ENCODE peak calls at places on chromosomes 11 and 22, in five cellular contexts. C is AG09319, E is fibroblast of pulmonary artery, L is body of pancreas, A is GM12865. O is an unnamed sample.

GRCh38 chr11:47179655-47179991 is 2.9 kb upstream of the ARFGAP2 start:
- DNase-seq in A (peak), L (no peak), E (peak), C (no peak), O (no peak)

GRCh38 chr11:134731562-134731961 is 319.5 kb upstream of the B3GAT1 start:
- DNase-seq in L (no peak), E (no peak), C (no peak), A (no peak), O (no peak)

GRCh38 chr11:86548278-86548917 is 124.0 kb downstream of the ME3 start:
- DNase-seq in L (no peak), E (peak), C (peak), A (no peak), O (no peak)

GRCh38 chr22:20749453-20749852 is 24.5 kb upstream of the SERPIND1 start:
- DNase-seq in L (no peak), E (no peak), A (no peak), C (no peak), O (no peak)

GRCh38 chr11:452203-452744 is 2.2 kb downstream of the PTDSS2 start:
- DNase-seq in L (no peak), C (no peak), A (no peak), E (no peak), O (no peak)

GRCh38 chr22:41576877-41577276 is 12.8 kb downstream of the PMM1 start:
- DNase-seq in E (peak), C (no peak), A (peak), L (peak), O (no peak)

GRCh38 chr11:78539566-78539965 is 35.1 kb downstream of the NARS2 start:
- DNase-seq in C (no peak), E (peak), A (no peak), L (no peak), O (no peak)

GRCh38 chr11:71397328-71397860 is 50.8 kb downstream of the DHCR7 start:
- DNase-seq in L (no peak), E (no peak), A (no peak), C (no peak), O (no peak)

GRCh38 chr11:1120532-1121342 is 37.0 kb upstream of the MUC5AC start:
- DNase-seq in A (no peak), L (no peak), E (no peak), C (no peak), O (no peak)

GRCh38 chr22:21791635-21792625 is 56.3 kb upstream of the YPEL1 start:
- DNase-seq in L (no peak), C (no peak), E (peak), A (peak), O (no peak)

GRCh38 chr22:16915711-16916110 is 90.5 kb upstream of the XKR3 start:
- DNase-seq in C (no peak), E (no peak), L (no peak), A (peak), O (no peak)

GRCh38 chr11:33861366-33861765 is 30.5 kb downstream of the LMO2 start:
- DNase-seq in A (no peak), E (no peak), C (no peak), L (no peak), O (no peak)

GRCh38 chr11:29005401-29005980 is 897.3 kb downstream of the METTL15 start:
- DNase-seq in L (no peak), C (no peak), E (no peak), A (peak), O (no peak)

GRCh38 chr22:23915230-23915754 is 21.1 kb downstream of the MIF start:
- DNase-seq in A (no peak), E (no peak), L (no peak), C (no peak), O (no peak)

GRCh38 chr11:59191095-59191494 is 19.2 kb downstream of the DTX4 start:
- DNase-seq in A (peak), C (no peak), E (no peak), L (no peak), O (no peak)

GRCh38 chr11:19767691-19768151 is 55.1 kb downstream of the NAV2 start:
- DNase-seq in L (no peak), E (no peak), A (no peak), C (no peak), O (no peak)

GRCh38 chr11:313304-313786 is 495 bp upstream of the IFITM1 start:
- DNase-seq in A (peak), L (no peak), C (no peak), E (no peak), O (no peak)

GRCh38 chr22:41982886-41983285 is 13.6 kb downstream of the SEPTIN3 start:
- DNase-seq in A (no peak), L (no peak), C (no peak), E (no peak), O (no peak)

GRCh38 chr11:127471662-127472061 is 471.1 kb upstream of the KIRREL3 start:
- DNase-seq in C (no peak), L (no peak), E (no peak), A (no peak), O (no peak)

GRCh38 chr22:44460287-44461082 is 37.5 kb downstream of the RTL6 start:
- DNase-seq in E (no peak), C (no peak), L (no peak), A (no peak), O (no peak)

GRCh38 chr22:23688121-23688520 is 2.7 kb upstream of the RGL4 start:
- DNase-seq in A (no peak), E (no peak), L (no peak), C (no peak), O (peak)

GRCh38 chr11:20261526-20261925 is 101.3 kb upstream of the DBX1 start:
- DNase-seq in E (peak), L (no peak), C (no peak), A (no peak), O (no peak)

GRCh38 chr22:18024956-18025720 is 777 bp upstream of the MICAL3 start:
- DNase-seq in C (no peak), A (no peak), L (no peak), E (no peak), O (peak)

GRCh38 chr11:22558638-22559037 is 67.0 kb downstream of the FANCF start:
- DNase-seq in E (peak), A (no peak), L (peak), C (no peak), O (no peak)

GRCh38 chr11:1387961-1388762 is 1.6 kb upstream of the BRSK2 start:
- DNase-seq in A (no peak), L (peak), C (no peak), E (no peak), O (no peak)

GRCh38 chr11:118396097-118396501 is 5.3 kb upstream of the ATP5MG start:
- DNase-seq in A (no peak), E (no peak), L (no peak), C (no peak), O (no peak)

GRCh38 chr22:48750826-48751440 is 1076.7 kb downstream of the BRD1 start:
- DNase-seq in C (no peak), E (no peak), A (no peak), L (no peak), O (peak)

GRCh38 chr11:131760191-131760951 is 390.0 kb downstream of the NTM start:
- DNase-seq in C (no peak), L (peak), A (no peak), E (peak), O (no peak)

GRCh38 chr11:65606876-65607613 is 7.0 kb downstream of the MAP3K11 start:
- DNase-seq in E (peak), L (peak), A (no peak), C (peak), O (no peak)

GRCh38 chr11:61141601-61142028 is 19.6 kb downstream of the VPS37C start:
- DNase-seq in L (peak), E (no peak), C (no peak), A (peak), O (no peak)

GRCh38 chr11:118614511-118614910 is 7.1 kb downstream of the PHLDB1 start:
- DNase-seq in L (no peak), E (no peak), C (no peak), A (no peak), O (peak)

GRCh38 chr22:50174382-50175190 is 4.1 kb downstream of the PANX2 start:
- DNase-seq in L (no peak), E (no peak), C (no peak), A (no peak), O (no peak)

GRCh38 chr11:87180743-87181142 is 143.0 kb downstream of the TMEM135 start:
- DNase-seq in L (no peak), E (peak), A (no peak), C (peak), O (no peak)

GRCh38 chr11:47186076-47186936 is at the start of gene PACSIN3:
- DNase-seq in E (peak), L (peak), C (no peak), A (peak), O (no peak)

GRCh38 chr11:84438565-84438964 is 1152.4 kb upstream of the CCDC90B start:
- DNase-seq in L (no peak), C (no peak), A (no peak), E (no peak), O (no peak)

DNA sequence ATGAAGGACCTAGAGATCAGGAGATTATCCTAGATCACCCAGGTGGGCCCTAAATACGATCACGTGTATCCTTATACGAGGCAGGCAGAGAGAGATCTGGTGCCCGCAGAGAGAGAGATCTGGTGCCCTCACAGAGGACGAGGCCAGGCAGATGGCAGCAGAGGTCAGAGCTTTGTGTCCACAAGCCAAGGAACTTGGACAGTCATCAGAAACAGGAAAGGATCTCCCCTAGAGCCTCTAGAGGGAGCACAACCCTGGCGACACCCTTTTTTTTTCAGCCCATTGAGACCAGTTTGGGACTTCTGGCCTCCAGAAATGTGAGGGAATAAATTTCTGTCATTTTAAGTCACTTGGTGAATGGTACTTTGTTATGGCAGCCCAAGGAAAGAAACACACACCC is 25.5 kb upstream of the TIMP3 start:
- DNase-seq in L (no peak), A (peak), C (no peak), E (no peak), O (no peak)
- TF ChIP-seq CTCF in L (no peak), A (peak), C (peak), E (peak), O (peak)

GRCh38 chr11:93689166-93689734 is 27.8 kb downstream of the CEP295 start:
- DNase-seq in A (peak), E (no peak), L (no peak), C (no peak), O (no peak)

GRCh38 chr11:93694586-93694985 is 33.1 kb downstream of the CEP295 start:
- DNase-seq in C (no peak), A (no peak), L (no peak), E (no peak), O (no peak)

DNA sequence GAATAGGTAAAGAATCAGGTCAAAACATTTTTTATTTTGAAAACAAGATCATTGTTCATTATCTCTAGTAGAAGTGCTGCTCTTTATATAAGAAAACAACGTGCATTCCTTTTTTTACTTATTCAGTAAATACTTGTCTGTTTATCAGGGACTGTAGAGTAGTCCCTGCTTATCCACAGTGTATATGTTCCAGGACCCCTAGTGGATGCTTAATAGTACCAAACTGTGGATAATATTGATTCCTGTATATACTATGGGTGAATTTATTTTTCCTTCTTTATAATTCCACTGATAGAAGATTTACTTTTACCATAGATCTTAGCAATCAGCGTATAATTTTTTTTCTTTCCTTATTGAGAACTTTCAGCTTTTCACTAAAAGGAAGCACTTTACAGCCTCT is 32.6 kb downstream of the CEP295 start:
- DNase-seq in E (peak), A (no peak), L (no peak), C (no peak), O (no peak)
- TF ChIP-seq CTCF in E (peak), A (no peak), L (no peak), C (no peak), O (peak)

GRCh38 chr11:73758451-73758850 is 2.4 kb downstream of the RAB6A start:
- DNase-seq in C (no peak), L (no peak), E (no peak), A (no peak), O (no peak)

GRCh38 chr11:73760066-73760679 is 701 bp downstream of the RAB6A start:
- DNase-seq in A (peak), E (peak), L (peak), C (no peak), O (no peak)

GRCh38 chr11:73761403-73761945 is 600 bp upstream of the RAB6A start:
- DNase-seq in E (no peak), C (no peak), A (no peak), L (no peak), O (no peak)

GRCh38 chr11:73760680-73761402 is at the start of gene RAB6A:
- DNase-seq in E (peak), L (peak), A (peak), C (peak), O (peak)

DNA sequence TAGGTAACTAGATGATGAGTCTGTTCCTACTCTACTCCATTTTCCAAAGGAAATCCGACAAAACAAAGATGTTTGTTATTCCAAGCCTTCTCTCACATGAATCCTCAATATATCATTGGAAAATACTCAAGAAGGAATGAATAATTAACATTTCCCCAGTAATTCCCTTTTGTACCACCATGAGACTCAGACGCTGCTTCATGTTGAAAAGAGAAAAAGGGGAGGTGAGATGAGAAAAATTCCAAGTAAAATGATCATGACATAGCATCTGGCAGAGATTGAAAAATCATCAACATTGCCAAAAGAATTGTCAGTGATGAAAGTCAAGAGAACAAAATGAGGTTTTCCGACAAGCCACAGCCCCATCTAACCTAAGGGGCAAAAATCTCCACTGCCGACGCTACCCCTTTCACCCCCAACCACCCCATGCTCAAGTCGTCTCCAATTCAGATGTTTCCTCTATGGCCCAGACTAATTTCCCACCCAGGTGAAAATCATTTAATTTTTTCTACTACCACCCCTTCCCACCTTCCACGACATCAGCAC is 1.3 kb downstream of the RAB6A start:
- DNase-seq in A (peak), C (no peak), L (no peak), E (peak), O (no peak)
- TF ChIP-seq CTCF in A (no peak), C (peak), L (no peak), E (peak), O (peak)

GRCh38 chr11:44766112-44766971 is 39.6 kb downstream of the TSPAN18 start:
- DNase-seq in C (no peak), E (peak), A (no peak), L (peak), O (no peak)
- TF ChIP-seq CTCF in C (no peak), E (peak), A (no peak), L (no peak), O (peak)

GRCh38 chr11:96001037-96001436 is 77.1 kb upstream of the MTMR2 start:
- DNase-seq in E (peak), A (no peak), L (peak), C (peak), O (no peak)
- TF ChIP-seq CTCF in E (no peak), A (no peak), L (no peak), C (no peak), O (no peak)

DNA sequence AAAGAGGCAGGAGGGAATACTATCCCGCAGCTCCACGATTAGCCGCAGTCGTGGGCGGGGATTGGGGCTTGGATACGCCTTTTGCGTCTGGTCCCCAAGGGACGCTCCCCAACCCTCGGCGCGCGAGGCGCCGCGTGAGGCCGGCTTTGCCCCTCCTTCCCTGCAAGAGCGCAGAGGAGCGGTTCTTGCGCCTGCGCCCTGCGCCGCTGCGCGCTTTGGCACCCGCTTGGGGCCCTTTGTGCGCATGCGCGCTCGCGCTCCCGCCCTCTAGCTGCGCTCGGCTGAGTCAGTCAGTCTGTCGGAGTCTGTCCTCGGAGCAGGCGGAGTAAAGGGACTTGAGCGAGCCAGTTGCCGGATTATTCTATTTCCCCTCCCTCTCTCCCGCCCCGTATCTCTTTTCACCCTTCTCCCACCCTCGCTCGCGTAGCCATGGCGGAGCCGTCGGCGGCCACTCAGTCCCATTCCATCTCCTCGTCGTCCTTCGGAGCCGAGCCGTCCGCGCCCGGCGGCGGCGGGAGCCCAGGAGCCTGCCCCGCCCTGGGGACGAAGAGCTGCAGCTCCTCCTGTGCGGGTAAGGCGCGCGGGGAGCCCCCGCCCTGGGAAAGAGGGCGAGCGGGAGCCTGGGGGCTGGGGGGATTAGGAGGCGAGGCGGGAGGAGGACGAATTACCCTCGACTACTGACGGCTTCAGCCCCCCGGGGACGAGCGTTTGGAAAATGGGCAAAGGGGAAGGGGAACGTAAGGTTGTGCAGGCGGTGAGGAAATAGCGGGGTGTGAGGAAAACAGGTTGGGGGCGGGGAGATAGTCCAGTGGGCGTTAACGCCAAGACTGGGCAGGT is at the start of gene RTN3:
- DNase-seq in L (peak), E (peak), A (peak), C (peak), O (peak)
- TF ChIP-seq CTCF in L (no peak), E (no peak), A (peak), C (peak), O (peak)

GRCh38 chr11:116840224-116840745 is 2.9 kb upstream of the APOA1 start:
- DNase-seq in L (no peak), A (peak), E (peak), C (no peak), O (no peak)
- TF ChIP-seq CTCF in L (no peak), A (peak), E (peak), C (peak), O (peak)

DNA sequence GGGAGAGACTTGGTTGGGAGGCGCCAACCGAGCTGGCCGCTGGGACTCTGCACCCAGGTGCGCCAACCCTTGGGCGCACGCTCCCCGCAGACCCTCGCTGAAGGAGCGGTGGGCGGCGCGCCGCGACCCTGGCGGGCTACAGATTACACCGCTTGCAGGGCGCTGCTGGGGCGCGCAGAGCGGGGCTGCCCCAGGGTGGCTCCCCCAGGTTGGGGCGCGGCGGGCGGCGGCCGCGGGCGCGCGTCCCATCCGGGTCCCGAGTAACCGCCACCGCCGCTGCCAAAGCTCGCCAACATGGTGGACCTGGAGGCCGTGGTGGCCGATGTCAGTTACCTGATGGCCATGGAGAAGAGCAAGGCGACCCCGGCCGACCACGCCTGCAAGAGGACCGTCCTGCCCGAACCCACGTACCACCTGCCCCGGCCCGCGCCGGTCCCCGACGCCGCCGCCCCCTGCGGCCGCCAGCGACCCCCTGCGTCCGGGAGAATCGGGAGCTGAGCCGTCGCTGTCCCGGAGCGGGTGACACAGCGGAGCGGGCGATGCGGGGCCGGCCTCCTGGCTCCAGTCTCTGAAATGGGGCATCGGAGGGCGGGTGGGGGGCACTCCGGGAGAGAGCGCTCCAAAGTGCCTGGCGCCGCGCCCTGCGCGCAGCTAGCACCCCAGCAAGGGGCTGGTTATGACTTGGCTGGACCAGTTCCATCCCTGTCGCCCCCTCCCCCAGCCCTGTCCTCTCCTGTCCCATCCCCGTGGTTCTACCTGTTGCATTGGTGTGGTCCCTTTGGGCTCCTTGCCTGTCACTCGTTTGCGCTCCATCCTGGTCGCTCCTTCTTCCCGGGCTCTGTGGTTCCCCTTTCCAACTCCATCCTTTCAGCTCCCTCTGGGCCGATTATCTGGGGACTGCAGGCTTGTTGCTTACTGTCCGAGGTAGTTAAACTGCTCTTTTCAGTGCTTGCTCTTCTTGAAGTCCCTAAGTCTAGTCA is 143.3 kb upstream of the GRK3 start:
- DNase-seq in L (no peak), C (no peak), A (no peak), E (no peak), O (no peak)
- TF ChIP-seq CTCF in L (no peak), C (no peak), A (no peak), E (no peak), O (no peak)

DNA sequence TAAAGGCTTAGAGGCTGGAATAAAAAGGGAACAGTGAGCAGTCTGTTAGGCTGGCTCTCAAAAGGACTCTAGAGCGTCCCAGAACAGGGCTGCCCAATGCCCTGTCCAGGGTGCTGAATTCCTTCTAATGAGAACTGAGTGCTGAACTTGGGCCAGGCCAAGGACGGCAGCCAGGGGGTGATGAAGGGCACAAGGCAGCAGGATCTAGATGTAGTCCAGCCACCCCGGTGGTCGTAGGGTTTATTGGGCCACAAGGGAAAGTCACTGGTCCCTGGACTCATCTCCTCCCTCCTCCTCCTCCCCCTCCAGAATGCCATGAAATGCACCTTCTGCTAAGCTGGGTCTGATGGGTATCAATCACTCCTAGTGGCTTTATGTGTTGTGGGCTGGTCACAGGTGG is 19.2 kb downstream of the NPTXR start:
- DNase-seq in C (peak), L (peak), A (peak), E (peak), O (peak)
- TF ChIP-seq CTCF in C (peak), L (no peak), A (peak), E (peak), O (peak)